ENCODE peak calls at places on chromosomes 3 and 15, in six cellular contexts. K, C, F, I, R and M are unnamed samples.

GRCh38 chr15:23497710-23498111 is 50.7 kb upstream of the GOLGA6L2 start:
- DNase-seq in K (no peak), C (no peak), F (no peak), I (peak; percentile 1), R (no peak), M (no peak)

GRCh38 chr3:36373084-36373483 is 7.2 kb upstream of the STAC start:
- DNase-seq in K (no peak), C (peak; percentile 7), F (no peak), I (peak; percentile 58), R (no peak), M (peak; percentile 7)

GRCh38 chr3:117355566-117355965 is 646.0 kb downstream of the TUSC7 start:
- DNase-seq in K (no peak), C (peak; percentile 69), F (peak; percentile 45), I (no peak), R (no peak), M (peak; percentile 22)

GRCh38 chr3:119594066-119594465 is 3.6 kb upstream of the PLA1A start:
- DNase-seq in K (no peak), C (no peak), F (no peak), I (no peak), R (no peak), M (no peak)

GRCh38 chr15:64017591-64018163 is 28.6 kb downstream of the DAPK2 start:
- DNase-seq in K (no peak), C (no peak), F (no peak), I (no peak), R (no peak), M (no peak)

GRCh38 chr3:57616233-57616632 is 19.1 kb upstream of the ARF4 start:
- DNase-seq in K (no peak), C (no peak), F (no peak), I (no peak), R (no peak), M (no peak)

GRCh38 chr3:5226783-5227182 is 39.3 kb downstream of the EDEM1 start:
- DNase-seq in K (no peak), C (no peak), F (no peak), I (peak; percentile 41), R (no peak), M (peak; percentile 47)

GRCh38 chr3:113847664-113848461 is 9.3 kb downstream of the GRAMD1C start:
- DNase-seq in K (no peak), C (no peak), F (no peak), I (no peak), R (no peak), M (no peak)

GRCh38 chr3:29515451-29515850 is 234.6 kb downstream of the RBMS3 start:
- DNase-seq in K (no peak), C (peak; percentile 76), F (peak; percentile 31), I (peak; percentile 83), R (peak; percentile 23), M (peak; percentile 83)

GRCh38 chr3:10401990-10402761 is 81.3 kb upstream of the SEC13 start:
- DNase-seq in K (no peak), C (no peak), F (no peak), I (no peak), R (no peak), M (no peak)

GRCh38 chr3:192011137-192011536 is 550.2 kb downstream of the PYDC2 start:
- DNase-seq in K (no peak), C (no peak), F (no peak), I (no peak), R (no peak), M (no peak)

GRCh38 chr3:37494206-37494605 is 319.8 kb upstream of the LRRFIP2 start:
- DNase-seq in K (no peak), C (no peak), F (no peak), I (no peak), R (no peak), M (no peak)

DNA sequence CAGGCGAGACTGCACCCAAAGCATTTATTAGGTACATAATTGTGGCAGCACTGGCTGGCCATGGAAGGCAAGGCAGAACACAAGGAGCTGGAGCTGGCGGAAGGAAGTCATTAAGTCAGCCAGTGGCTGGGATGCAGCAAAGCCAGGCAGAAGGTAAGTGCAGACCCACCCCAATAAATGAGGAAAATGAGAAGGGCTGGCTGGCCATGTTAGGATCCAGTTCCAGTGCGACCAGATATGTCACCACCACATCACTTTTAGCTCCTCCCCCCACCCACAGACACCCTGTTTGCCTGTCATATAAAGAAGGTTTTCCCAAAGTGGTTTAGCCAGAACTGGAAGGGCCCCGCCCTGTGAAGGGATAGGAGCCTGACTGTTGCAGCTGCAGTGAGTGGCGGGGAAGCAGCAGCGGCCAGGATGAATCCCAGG is at the start of gene FURIN:
- DNase-seq in K (no peak), C (no peak), F (no peak), I (no peak), R (no peak), M (no peak)
- H2BK15ac ChIP-seq in K (no peak within 1 kb of the TSS), C (peak within 1 kb of the TSS; percentile 42), F (no peak within 1 kb of the TSS), I (peak within 1 kb of the TSS; percentile 84), R (peak within 1 kb of the TSS; percentile 23), M (peak within 1 kb of the TSS; percentile 46)

DNA sequence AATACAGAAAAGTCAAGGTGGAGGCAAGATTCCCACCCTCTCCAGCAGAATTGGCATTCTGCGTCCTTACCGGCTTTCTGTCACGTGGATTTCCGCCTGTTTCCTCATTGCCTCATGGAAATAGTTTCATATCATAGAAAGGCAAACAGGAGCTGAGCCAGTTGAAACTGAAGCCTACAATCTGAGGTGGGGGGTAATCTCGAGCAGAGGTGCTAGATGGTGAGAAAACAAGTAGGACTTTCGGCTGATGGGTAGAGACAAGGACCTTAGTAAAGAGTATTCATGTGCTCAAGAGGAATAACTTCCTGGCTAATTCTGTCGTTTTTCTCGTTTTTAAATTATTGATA is 39.9 kb downstream of the LRCH3 start:
- DNase-seq in K (no peak), C (no peak), F (no peak), I (no peak), R (no peak), M (no peak)
- H2BK15ac ChIP-seq in K (no peak overlapping the region), C (no peak overlapping the region), F (no peak overlapping the region), I (no peak overlapping the region), R (no peak overlapping the region), M (no peak overlapping the region)

GRCh38 chr3:182484682-182485081 is 308.6 kb upstream of the ATP11B start:
- DNase-seq in K (no peak), C (no peak), F (no peak), I (no peak), R (no peak), M (no peak)

GRCh38 chr3:182485306-182485705 is 308.0 kb upstream of the ATP11B start:
- DNase-seq in K (no peak), C (no peak), F (no peak), I (no peak), R (no peak), M (no peak)

GRCh38 chr3:182486459-182486858 is 306.8 kb upstream of the ATP11B start:
- DNase-seq in K (no peak), C (no peak), F (no peak), I (no peak), R (no peak), M (no peak)

GRCh38 chr3:182487048-182487447 is 306.3 kb upstream of the ATP11B start:
- DNase-seq in K (no peak), C (no peak), F (no peak), I (no peak), R (no peak), M (no peak)

GRCh38 chr3:182487621-182488020 is 305.7 kb upstream of the ATP11B start:
- DNase-seq in K (no peak), C (no peak), F (no peak), I (no peak), R (no peak), M (no peak)
- H2BK15ac ChIP-seq in K (no peak overlapping the region), C (no peak overlapping the region), F (no peak overlapping the region), I (no peak overlapping the region), R (no peak overlapping the region), M (no peak overlapping the region)

GRCh38 chr15:73714695-73715301 is 30.6 kb downstream of the CD276 start:
- DNase-seq in K (no peak), C (no peak), F (no peak), I (no peak), R (no peak), M (no peak)
- H2BK15ac ChIP-seq in K (no peak overlapping the region), C (no peak overlapping the region), F (no peak overlapping the region), I (no peak overlapping the region), R (no peak overlapping the region), M (no peak overlapping the region)